ENCODE peak calls at places on chromosomes 5 and 9, in four cellular contexts. A, Q, K and X are unnamed samples.

GRCh38 chr9:86667307-86667706 is 280.0 kb downstream of the GAS1 start:
- DNase-seq in A (no peak), Q (no peak), K (no peak), X (no peak)

GRCh38 chr5:37838152-37838932 is 1.5 kb downstream of the GDNF start:
- DNase-seq in A (peak), Q (no peak), K (no peak), X (no peak)

GRCh38 chr5:39843767-39844166 is 419.0 kb upstream of the DAB2 start:
- DNase-seq in A (no peak), Q (no peak), K (no peak), X (no peak)

GRCh38 chr5:411728-412127 is 31.2 kb upstream of the EXOC3 start:
- DNase-seq in A (no peak), Q (no peak), K (no peak), X (no peak)

GRCh38 chr9:107239474-107239873 is 43.6 kb upstream of the RAD23B start:
- DNase-seq in A (no peak), Q (no peak), K (no peak), X (no peak)

GRCh38 chr5:20694121-20694520 is 706.1 kb upstream of the CDH18 start:
- DNase-seq in A (no peak), Q (no peak), K (no peak), X (peak)

GRCh38 chr5:135386096-135386495 is 12.9 kb downstream of the MACROH2A1 start:
- DNase-seq in A (no peak), Q (no peak), K (no peak), X (no peak)

GRCh38 chr5:107419498-107419897 is 251.2 kb downstream of the EFNA5 start:
- DNase-seq in A (no peak), Q (no peak), K (no peak), X (no peak)

GRCh38 chr5:71830626-71831539 is 111.8 kb downstream of the CARTPT start:
- DNase-seq in A (no peak), Q (no peak), K (no peak), X (no peak)

GRCh38 chr5:117262607-117263131 is 688.0 kb upstream of the SEMA6A start:
- DNase-seq in A (no peak), Q (no peak), K (no peak), X (no peak)

GRCh38 chr9:134475051-134475790 is 149.0 kb downstream of the RXRA start:
- DNase-seq in A (no peak), Q (no peak), K (no peak), X (no peak)

GRCh38 chr9:98222885-98223640 is 30.6 kb upstream of the CORO2A start:
- DNase-seq in A (no peak), Q (no peak), K (no peak), X (no peak)

GRCh38 chr9:129316281-129317030 is 138.4 kb upstream of the IER5L start:
- DNase-seq in A (no peak), Q (no peak), K (no peak), X (no peak)
- TF ChIP-seq SPI1 in A (no peak), Q (no peak), K (no peak), X (no peak)

GRCh38 chr9:128621730-128622455 is 34.8 kb downstream of the DYNC2I2 start:
- DNase-seq in A (no peak), Q (no peak), K (peak), X (no peak)
- TF ChIP-seq SPI1 in A (no peak), Q (no peak), K (no peak), X (no peak)

GRCh38 chr5:64811050-64811640 is 42.4 kb downstream of the CWC27 start:
- DNase-seq in A (no peak), Q (peak), K (peak), X (no peak)

GRCh38 chr5:64818245-64818644 is 49.5 kb downstream of the CWC27 start:
- DNase-seq in A (no peak), Q (no peak), K (no peak), X (no peak)

DNA sequence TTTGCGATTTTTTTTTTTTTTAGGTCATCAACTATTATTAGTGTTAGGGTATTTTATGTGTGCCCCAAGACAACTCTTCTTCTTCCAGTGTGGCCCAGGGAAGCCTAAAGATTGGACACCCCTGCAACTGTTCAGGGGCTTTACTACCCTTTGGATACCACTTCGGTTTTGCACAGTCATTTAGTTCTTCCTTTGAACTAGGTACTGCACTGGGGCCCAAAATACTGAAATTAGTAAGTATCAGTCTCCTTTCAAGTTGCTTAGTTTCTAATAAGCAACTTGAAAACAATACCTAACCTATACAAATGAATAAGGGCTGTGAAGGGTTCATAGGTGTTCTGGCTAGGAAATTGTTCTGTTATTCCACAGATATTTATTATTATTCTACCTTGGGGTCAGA is 45.3 kb downstream of the CWC27 start:
- DNase-seq in A (no peak), Q (peak), K (no peak), X (no peak)
- TF ChIP-seq SPI1 in A (no peak), Q (no peak), K (no peak), X (no peak)

GRCh38 chr5:14574124-14574523 is 7.5 kb upstream of the OTULINL start:
- DNase-seq in A (no peak), Q (no peak), K (no peak), X (peak)

GRCh38 chr5:14574891-14575496 is 6.6 kb upstream of the OTULINL start:
- DNase-seq in A (no peak), Q (no peak), K (no peak), X (peak)

GRCh38 chr5:14572384-14572783 is 9.2 kb upstream of the OTULINL start:
- DNase-seq in A (no peak), Q (no peak), K (no peak), X (peak)

GRCh38 chr5:14568333-14568732 is 13.3 kb upstream of the OTULINL start:
- DNase-seq in A (no peak), Q (no peak), K (no peak), X (no peak)

GRCh38 chr5:14569948-14570691 is 11.5 kb upstream of the OTULINL start:
- DNase-seq in A (no peak), Q (no peak), K (no peak), X (no peak)
- TF ChIP-seq SPI1 in A (no peak), Q (no peak), K (no peak), X (no peak)

DNA sequence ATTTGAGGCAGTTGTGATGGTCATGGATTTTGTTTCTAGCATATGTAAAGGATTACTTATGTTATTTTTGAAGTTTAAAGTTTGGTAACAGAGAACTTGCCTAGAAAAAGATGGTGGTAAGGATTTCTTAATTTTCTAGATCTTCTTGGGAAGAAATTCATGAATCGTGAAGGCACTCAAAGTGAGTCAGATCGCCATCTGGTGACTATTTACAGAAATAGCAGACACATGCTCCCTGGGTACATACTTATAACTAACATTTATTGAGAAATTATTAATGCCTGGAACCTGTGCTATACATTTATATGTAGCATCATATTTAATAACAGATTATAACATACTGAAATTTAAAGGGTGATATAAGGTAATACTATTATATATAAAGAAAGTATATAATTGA is 299.7 kb downstream of the IZUMO3 start:
- DNase-seq in A (no peak), Q (no peak), K (no peak), X (no peak)
- TF ChIP-seq SPI1 in A (no peak), Q (no peak), K (no peak), X (no peak)

GRCh38 chr5:101424530-101425175 is 521.6 kb upstream of the ST8SIA4 start:
- DNase-seq in A (no peak), Q (no peak), K (no peak), X (no peak)
- TF ChIP-seq SPI1 in A (no peak), Q (no peak), K (no peak), X (no peak)

DNA sequence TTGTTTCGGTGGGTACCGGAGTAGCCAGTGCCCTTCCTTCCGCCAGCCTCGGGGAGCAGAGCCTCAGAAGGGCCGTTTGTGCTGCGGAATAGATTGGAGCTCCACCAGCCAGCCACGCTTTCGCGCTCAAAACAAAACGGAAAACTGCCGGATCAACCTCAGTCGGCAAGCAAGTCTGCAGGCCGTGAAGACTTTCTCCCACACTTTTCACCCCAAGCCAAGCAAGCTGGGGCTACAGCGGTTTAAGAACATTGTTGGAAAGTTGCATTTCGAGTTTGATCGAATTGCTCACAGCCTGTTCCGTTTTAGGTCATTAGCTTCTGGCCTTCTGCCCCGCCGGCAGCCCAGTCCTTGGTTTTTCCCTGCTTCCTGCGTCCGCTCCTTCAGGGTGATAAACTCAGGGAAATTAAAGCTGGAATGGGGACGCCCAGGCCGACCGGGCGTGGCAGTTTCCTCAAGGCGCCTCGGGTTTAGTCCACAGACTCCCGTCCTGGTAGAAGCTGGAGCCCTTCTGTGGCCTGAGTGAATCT is 828 bp upstream of the CCNO start:
- DNase-seq in A (no peak), Q (no peak), K (no peak), X (no peak)
- TF ChIP-seq SPI1 in A (no peak), Q (no peak), K (no peak), X (no peak)

GRCh38 chr9:100499866-100500265 is 26.9 kb downstream of the TMEFF1 start:
- DNase-seq in A (no peak), Q (no peak), K (no peak), X (no peak)
- TF ChIP-seq SPI1 in A (no peak), Q (no peak), K (no peak), X (no peak)